ENCODE peak calls at places on chromosomes 2 and 18, in ten cellular contexts. O is small intestine; Q is HCT116; K is GM23338; I is MM.1S; H is effector memory CD4-positive, alpha-beta T cell; A is fibroblast of lung; M is brain microvascular endothelial cell; Y is esophagus squamous epithelium; L is CD8-positive, alpha-beta memory T cell. E is an unnamed sample.

GRCh38 chr2:176856645-176857044 is 355.9 kb upstream of the HNRNPA3 start:
- DNase-seq in I (no peak), M (no peak), H (no peak), O (no peak), Q (no peak), L (no peak), A (no peak), Y (no peak), K (no peak), E (no peak)

GRCh38 chr2:119475225-119475856 is 43.7 kb downstream of the TMEM37 start:
- DNase-seq in O (no peak), Y (no peak), H (no peak), M (no peak), K (peak), Q (no peak), A (no peak), L (no peak), I (no peak), E (no peak)

GRCh38 chr2:108184421-108184820 is 55.3 kb upstream of the SULT1C3 start:
- DNase-seq in H (no peak), O (peak), Y (no peak), K (peak), I (peak), Q (peak), L (no peak), A (peak), M (peak), E (no peak)

GRCh38 chr2:54771166-54771565 is 47.7 kb downstream of the EML6 start:
- DNase-seq in M (peak), H (no peak), K (no peak), O (no peak), A (peak), L (no peak), Q (peak), Y (no peak), I (no peak), E (no peak)

GRCh38 chr2:177175917-177176668 is 36.5 kb upstream of the HNRNPA3 start:
- DNase-seq in L (no peak), Q (no peak), I (no peak), Y (no peak), O (no peak), M (no peak), H (no peak), A (no peak), K (no peak), E (no peak)

GRCh38 chr18:61635901-61636528 is 256.8 kb downstream of the RNF152 start:
- DNase-seq in L (no peak), I (peak), O (peak), Y (no peak), M (peak), K (peak), A (peak), Q (peak), H (no peak), E (peak)

GRCh38 chr2:159615936-159616733 is at the start of gene BAZ2B:
- DNase-seq in A (peak), O (peak), Y (no peak), I (peak), M (peak), K (peak), L (peak), Q (peak), H (no peak), E (peak)

GRCh38 chr2:43034242-43034619 is 192.2 kb downstream of the ZFP36L2 start:
- DNase-seq in Q (no peak), I (no peak), K (no peak), O (no peak), Y (no peak), L (no peak), M (no peak), H (no peak), A (no peak), E (no peak)

GRCh38 chr2:119491776-119492525 is 32.3 kb downstream of the SCTR start:
- DNase-seq in I (no peak), Q (peak), M (peak), O (peak), Y (no peak), K (peak), A (peak), L (no peak), H (no peak), E (no peak)

GRCh38 chr2:157087373-157088005 is 170.0 kb upstream of the GALNT5 start:
- DNase-seq in I (no peak), L (no peak), O (no peak), K (no peak), Y (no peak), H (no peak), A (peak), Q (no peak), M (no peak), E (no peak)

GRCh38 chr2:146124741-146125140 is 1604.8 kb upstream of the ZEB2 start:
- DNase-seq in K (no peak), A (peak), M (peak), Q (no peak), O (no peak), L (no peak), I (no peak), Y (no peak), H (no peak), E (no peak)

GRCh38 chr2:19073522-19073921 is 284.9 kb downstream of the OSR1 start:
- DNase-seq in H (no peak), K (peak), A (peak), Y (no peak), L (no peak), Q (peak), M (peak), I (no peak), O (no peak), E (no peak)

GRCh38 chr2:84960157-84960506 is 10.8 kb upstream of the KCMF1 start:
- DNase-seq in M (no peak), H (no peak), Y (no peak), A (no peak), K (no peak), O (no peak), Q (no peak), L (no peak), I (no peak), E (no peak)

GRCh38 chr2:138707424-138708074 is 72.6 kb downstream of the NXPH2 start:
- DNase-seq in H (no peak), M (peak), Q (no peak), Y (no peak), K (no peak), O (no peak), I (no peak), L (no peak), A (peak), E (no peak)

GRCh38 chr18:58496231-58496630 is 132.7 kb downstream of the ALPK2 start:
- DNase-seq in Q (no peak), M (no peak), O (no peak), I (no peak), K (no peak), A (peak), H (no peak), L (no peak), Y (no peak), E (no peak)

GRCh38 chr2:26008851-26009566 is 24.9 kb upstream of the RAB10 start:
- DNase-seq in A (peak), H (no peak), I (peak), K (no peak), Q (peak), O (peak), M (peak), L (no peak), Y (no peak), E (peak)

GRCh38 chr2:144357623-144358400 is 162.1 kb downstream of the ZEB2 start:
- DNase-seq in K (no peak), I (peak), O (no peak), L (no peak), Q (peak), M (peak), H (no peak), Y (no peak), A (peak), E (no peak)

GRCh38 chr2:142843731-142844130 is 33.7 kb upstream of the KYNU start:
- DNase-seq in A (no peak), H (no peak), O (no peak), L (no peak), M (no peak), I (no peak), Y (no peak), Q (no peak), K (peak), E (no peak)

GRCh38 chr2:32798841-32799240 is 147.9 kb upstream of the LTBP1 start:
- DNase-seq in H (no peak), O (no peak), L (no peak), Y (no peak), Q (no peak), M (no peak), I (no peak), K (no peak), A (peak), E (no peak)

GRCh38 chr2:669323-669722 is 7.9 kb downstream of the TMEM18 start:
- DNase-seq in L (no peak), Q (no peak), O (no peak), A (peak), H (no peak), Y (no peak), K (no peak), I (no peak), M (peak), E (no peak)

GRCh38 chr2:119838179-119838578 is 78.5 kb downstream of the PTPN4 start:
- DNase-seq in H (no peak), Y (no peak), Q (no peak), I (no peak), A (no peak), K (no peak), O (peak), M (no peak), L (no peak), E (peak)

GRCh38 chr2:3612639-3613523 is 18.0 kb downstream of the COLEC11 start:
- DNase-seq in H (no peak), K (no peak), Y (no peak), L (no peak), Q (no peak), M (no peak), I (no peak), A (no peak), O (no peak), E (no peak)

GRCh38 chr2:102129956-102130650 is 12.4 kb upstream of the IL1R1 start:
- DNase-seq in L (no peak), O (no peak), H (no peak), K (no peak), M (no peak), A (no peak), I (no peak), Q (no peak), Y (no peak), E (no peak)

DNA sequence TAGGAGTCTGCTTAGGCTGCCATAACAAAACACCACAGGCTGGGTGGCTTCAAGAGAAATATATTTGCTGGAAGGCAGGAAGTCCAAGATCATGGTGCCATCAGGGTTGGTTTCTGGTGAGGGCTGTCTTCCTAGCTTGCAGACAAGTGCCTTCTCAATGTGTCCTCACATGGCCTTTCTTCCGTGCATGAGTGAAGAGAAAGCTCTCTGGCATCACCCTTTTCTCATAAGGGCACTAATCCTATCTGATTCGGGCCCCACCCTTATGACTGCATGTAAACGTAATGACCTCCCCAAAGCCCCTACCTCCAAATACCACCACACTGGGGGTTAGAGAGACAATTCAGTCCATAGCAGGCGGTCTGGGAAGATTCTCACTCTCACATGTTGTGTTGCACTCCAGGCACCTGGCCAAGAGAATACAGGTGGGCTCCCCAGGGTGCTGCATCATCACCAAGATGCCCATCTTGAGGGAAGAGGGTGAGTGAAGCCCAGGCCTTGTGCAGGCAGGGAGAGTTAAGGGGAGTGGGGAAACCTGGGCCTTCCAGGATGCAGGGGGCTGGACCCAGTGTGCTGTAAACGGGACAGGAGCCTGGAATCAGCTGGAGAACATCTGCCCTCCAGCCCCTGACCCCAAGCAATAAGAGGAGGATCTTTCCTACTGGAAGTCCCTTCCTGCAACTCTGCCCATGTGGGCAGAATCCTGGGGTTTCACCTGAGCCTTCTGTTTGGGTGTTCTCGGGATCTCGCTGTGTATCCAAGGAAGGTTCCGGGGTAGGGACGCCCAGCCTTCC is 10.2 kb downstream of the CATIP start:
- DNase-seq in O (no peak), L (no peak), Q (no peak), K (no peak), A (no peak), I (no peak), H (no peak), M (no peak), Y (no peak), E (no peak)
- H3K4me3 ChIP-seq in O (peak), L (peak), Q (peak), K (peak), A (peak), I (no peak), H (peak), M (peak), Y (peak), E (no peak)

GRCh38 chr2:231456295-231457004 is 7.8 kb downstream of the NCL start:
- DNase-seq in Y (no peak), O (no peak), A (no peak), K (no peak), H (no peak), L (no peak), M (no peak), Q (no peak), I (no peak), E (no peak)

GRCh38 chr2:231457101-231457500 is 7.2 kb downstream of the NCL start:
- DNase-seq in K (no peak), H (no peak), M (no peak), I (no peak), A (no peak), Q (no peak), L (no peak), Y (no peak), O (no peak), E (no peak)

GRCh38 chr2:231455890-231456289 is 8.4 kb downstream of the NCL start:
- DNase-seq in I (no peak), H (no peak), O (no peak), K (no peak), L (no peak), Q (no peak), A (no peak), M (no peak), Y (no peak), E (no peak)

GRCh38 chr2:231460073-231460861 is 4.0 kb downstream of the NCL start:
- DNase-seq in K (no peak), A (no peak), I (peak), H (no peak), L (no peak), M (no peak), O (peak), Q (no peak), Y (no peak), E (no peak)

DNA sequence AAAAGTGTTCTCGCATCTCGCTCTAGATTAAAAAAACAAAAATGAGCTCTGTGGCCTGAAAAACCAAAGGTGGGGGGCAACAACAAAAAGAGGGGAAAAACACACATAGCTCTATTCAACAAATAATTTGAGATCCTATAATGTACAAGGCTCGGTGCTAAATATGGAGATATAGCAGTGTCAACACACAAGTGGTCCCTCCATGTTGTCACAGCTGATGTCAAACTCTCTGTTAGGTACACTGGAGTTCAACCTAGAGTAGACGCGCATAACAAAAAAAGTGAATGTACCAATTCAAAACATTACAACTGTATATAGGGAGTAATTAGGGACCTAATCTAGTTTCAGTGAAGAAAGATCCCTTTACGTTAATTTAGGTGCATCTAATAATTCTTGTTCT is 5.9 kb downstream of the NCL start:
- DNase-seq in M (no peak), O (no peak), A (no peak), Q (no peak), Y (no peak), L (no peak), I (no peak), K (no peak), H (no peak), E (no peak)
- H3K4me3 ChIP-seq in M (no peak), O (no peak), A (no peak), Q (no peak), Y (no peak), L (no peak), I (no peak), K (no peak), H (no peak), E (no peak)

DNA sequence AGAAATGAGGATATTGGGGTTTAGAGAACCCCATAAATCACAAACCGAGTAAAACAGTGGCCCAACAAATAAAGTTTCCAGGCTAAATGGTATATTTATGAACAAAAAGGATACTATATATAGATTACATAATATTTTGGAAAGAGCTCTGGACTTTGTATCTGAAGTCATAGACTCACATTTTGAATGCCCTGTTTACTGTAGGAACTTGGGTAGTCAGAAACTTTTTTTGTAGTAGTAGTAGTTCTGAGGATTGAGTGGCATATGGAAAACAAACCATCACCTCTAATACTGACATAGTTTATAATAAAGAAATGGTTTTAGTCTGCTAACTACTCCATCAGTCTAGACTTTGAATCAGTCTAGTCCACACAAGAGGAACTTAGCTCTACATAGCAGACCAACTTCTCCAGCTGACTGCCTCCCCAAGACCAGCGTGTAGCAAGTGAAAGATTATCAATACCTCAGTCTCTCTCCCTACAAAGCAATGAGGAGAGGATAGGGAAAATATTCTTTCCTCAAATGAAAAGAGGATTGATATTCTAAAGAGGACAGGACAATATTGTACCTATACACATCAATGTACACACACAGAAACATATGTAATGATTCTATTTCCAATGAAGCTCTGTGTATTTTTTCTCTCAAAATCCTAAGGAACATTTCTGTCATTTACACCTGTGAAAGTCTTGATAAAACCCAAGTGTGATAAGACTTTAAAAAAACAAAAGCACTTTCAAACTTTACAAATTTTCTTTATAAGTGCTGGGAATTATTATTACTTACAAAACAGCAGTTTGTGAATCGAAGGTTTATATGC is 184.9 kb upstream of the MAP2 start:
- DNase-seq in I (no peak), Y (no peak), O (no peak), K (no peak), M (no peak), A (no peak), H (no peak), Q (no peak), L (no peak), E (no peak)
- H3K4me3 ChIP-seq in I (no peak), Y (no peak), O (no peak), K (no peak), M (no peak), A (no peak), H (no peak), Q (no peak), L (no peak), E (no peak)

GRCh38 chr2:10079931-10080535 is at the start of gene CYS1:
- DNase-seq in A (peak), L (peak), M (no peak), Q (no peak), O (no peak), K (peak), I (no peak), H (no peak), Y (no peak), E (no peak)

GRCh38 chr2:10079192-10079930 is 850 bp downstream of the CYS1 start:
- DNase-seq in A (peak), Y (no peak), L (peak), I (no peak), O (peak), H (no peak), K (peak), M (peak), Q (no peak), E (peak)

GRCh38 chr2:10078001-10078400 is 2.2 kb downstream of the CYS1 start:
- DNase-seq in H (no peak), A (no peak), I (no peak), O (no peak), M (no peak), L (no peak), Y (no peak), K (no peak), Q (no peak), E (no peak)

GRCh38 chr2:10076988-10077527 is 3.2 kb downstream of the CYS1 start:
- DNase-seq in A (no peak), Y (no peak), I (no peak), K (no peak), O (no peak), Q (no peak), M (no peak), L (no peak), H (no peak), E (no peak)

DNA sequence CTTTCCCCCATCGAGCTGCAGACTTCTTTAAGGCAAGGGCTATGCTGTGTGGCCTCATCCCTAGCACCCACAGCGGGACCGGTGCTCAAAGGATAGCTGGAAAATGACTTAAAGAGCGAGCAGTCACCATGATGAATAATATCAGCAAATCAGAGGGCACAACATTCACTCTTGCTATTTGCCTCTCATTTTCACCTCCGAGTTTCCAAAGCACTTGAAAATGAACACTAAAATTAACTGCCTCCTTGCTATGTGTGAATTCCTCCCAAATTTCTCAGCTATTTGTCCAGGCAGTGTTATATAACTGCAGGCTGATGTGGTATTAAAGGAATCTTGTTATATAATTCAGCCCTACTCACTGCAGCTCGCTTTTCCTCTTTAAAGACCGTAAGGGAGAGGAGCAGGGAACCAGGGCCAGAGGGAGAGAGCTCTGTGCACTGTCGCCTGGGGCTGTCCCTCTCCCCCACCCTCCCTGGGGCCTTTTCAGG is 1.5 kb downstream of the CYS1 start:
- DNase-seq in L (no peak), I (no peak), M (no peak), O (no peak), A (peak), Y (no peak), Q (no peak), K (no peak), H (no peak), E (no peak)
- H3K4me3 ChIP-seq in L (no peak), I (no peak), M (no peak), O (no peak), A (peak), Y (peak), Q (peak), K (peak), H (no peak), E (peak)

DNA sequence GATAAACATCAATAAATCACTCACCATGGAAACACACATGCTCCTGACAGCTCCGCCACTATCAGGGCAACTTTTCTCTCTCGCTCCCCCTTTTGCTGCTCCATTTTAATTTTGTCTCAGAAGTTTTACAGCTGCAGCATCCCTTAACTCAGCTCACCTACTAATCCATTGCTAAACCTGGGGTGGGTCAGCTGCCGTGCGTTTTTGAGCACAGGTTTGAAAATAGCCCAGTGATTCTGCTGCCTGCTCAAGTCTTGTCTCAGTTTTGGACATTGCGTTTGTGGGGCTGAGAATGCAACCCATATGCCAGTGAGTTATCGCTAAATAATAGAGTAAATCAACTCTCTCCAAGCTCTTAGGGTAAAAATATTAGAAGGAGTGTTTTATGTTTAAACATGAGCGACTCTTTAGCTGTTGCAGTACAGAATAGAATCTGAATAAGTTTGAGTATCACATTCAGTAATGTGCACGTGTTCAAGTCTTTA is 2.1 kb downstream of the TSHZ1 start:
- DNase-seq in I (no peak), H (no peak), L (no peak), K (no peak), A (no peak), O (no peak), Q (no peak), Y (no peak), M (no peak), E (no peak)
- H3K4me3 ChIP-seq in I (peak), H (peak), L (peak), K (peak), A (peak), O (peak), Q (no peak), Y (peak), M (peak), E (peak)

GRCh38 chr2:27772804-27773203 is 1.3 kb downstream of the MRPL33 start:
- DNase-seq in Q (no peak), A (no peak), L (no peak), Y (no peak), I (no peak), K (no peak), H (no peak), M (no peak), O (no peak), E (no peak)
- H3K4me3 ChIP-seq in Q (peak), A (peak), L (no peak), Y (peak), I (peak), K (peak), H (no peak), M (peak), O (peak), E (peak)